ENCODE peak calls at places on chromosomes 11 and 22, in six cellular contexts. W is coronary artery; R is psoas muscle; Y is dorsolateral prefrontal cortex; E is Calu3; P is CD8-positive, alpha-beta T cell. D is an unnamed sample.

GRCh38 chr11:30533445-30533947 is 52.7 kb downstream of the MPPED2 start:
- DNase-seq in W (no peak), R (no peak), Y (no peak), E (no peak), P (no peak), D (no peak)

GRCh38 chr11:5380740-5381342 is 2.8 kb upstream of the OR51M1 start:
- DNase-seq in W (no peak), R (no peak), Y (peak), E (peak), P (no peak), D (peak)

GRCh38 chr11:130478204-130478701 is 29.8 kb downstream of the ADAMTS15 start:
- DNase-seq in W (peak), R (peak), Y (no peak), E (peak), P (no peak), D (peak)

GRCh38 chr22:49649166-49649565 is 178.5 kb downstream of the BRD1 start:
- DNase-seq in W (no peak), R (peak), Y (no peak), E (no peak), P (no peak), D (no peak)

GRCh38 chr11:70650075-70650909 is 252.0 kb downstream of the CTTN start:
- DNase-seq in W (no peak), R (peak), Y (no peak), E (peak), P (peak), D (peak)

GRCh38 chr11:2196970-2197770 is 25.6 kb upstream of the TH start:
- DNase-seq in W (no peak), R (peak), Y (peak), E (peak), P (peak), D (peak)

GRCh38 chr22:18063311-18063710 is 14.5 kb upstream of the PEX26 start:
- DNase-seq in W (no peak), R (no peak), Y (no peak), E (no peak), P (no peak), D (no peak)

GRCh38 chr11:17522655-17523054 is 21.6 kb downstream of the USH1C start:
- DNase-seq in W (no peak), R (no peak), Y (no peak), E (no peak), P (no peak), D (no peak)

GRCh38 chr11:123702137-123702536 is 39.3 kb downstream of the ZNF202 start:
- DNase-seq in W (no peak), R (no peak), Y (peak), E (no peak), P (no peak), D (no peak)

GRCh38 chr11:2771758-2772466 is 72.1 kb upstream of the KCNQ1OT1 start:
- DNase-seq in W (peak), R (no peak), Y (no peak), E (no peak), P (peak), D (no peak)

GRCh38 chr22:31901388-31902137 is 42.8 kb upstream of the YWHAH start:
- DNase-seq in W (no peak), R (no peak), Y (no peak), E (no peak), P (no peak), D (no peak)

GRCh38 chr22:29983296-29983917 is 96.9 kb upstream of the HORMAD2 start:
- DNase-seq in W (no peak), R (no peak), Y (no peak), E (no peak), P (no peak), D (no peak)

GRCh38 chr11:79400717-79401330 is 40.0 kb downstream of the TENM4 start:
- DNase-seq in W (no peak), R (peak), Y (no peak), E (peak), P (no peak), D (peak)

GRCh38 chr22:30485362-30485988 is 13.7 kb upstream of the SEC14L3 start:
- DNase-seq in W (no peak), R (peak), Y (peak), E (peak), P (peak), D (peak)

GRCh38 chr11:15967166-15967565 is 389.2 kb downstream of the SOX6 start:
- DNase-seq in W (no peak), R (no peak), Y (no peak), E (peak), P (no peak), D (no peak)

GRCh38 chr11:75697906-75698563 is 19.6 kb upstream of the MOGAT2 start:
- DNase-seq in W (no peak), R (no peak), Y (no peak), E (no peak), P (no peak), D (no peak)

GRCh38 chr11:108160970-108161566 is 39.7 kb downstream of the ACAT1 start:
- DNase-seq in W (no peak), R (no peak), Y (no peak), E (no peak), P (no peak), D (no peak)

GRCh38 chr11:119218141-119218878 is 12.2 kb downstream of the CBL start:
- DNase-seq in W (no peak), R (no peak), Y (no peak), E (no peak), P (no peak), D (peak)

DNA sequence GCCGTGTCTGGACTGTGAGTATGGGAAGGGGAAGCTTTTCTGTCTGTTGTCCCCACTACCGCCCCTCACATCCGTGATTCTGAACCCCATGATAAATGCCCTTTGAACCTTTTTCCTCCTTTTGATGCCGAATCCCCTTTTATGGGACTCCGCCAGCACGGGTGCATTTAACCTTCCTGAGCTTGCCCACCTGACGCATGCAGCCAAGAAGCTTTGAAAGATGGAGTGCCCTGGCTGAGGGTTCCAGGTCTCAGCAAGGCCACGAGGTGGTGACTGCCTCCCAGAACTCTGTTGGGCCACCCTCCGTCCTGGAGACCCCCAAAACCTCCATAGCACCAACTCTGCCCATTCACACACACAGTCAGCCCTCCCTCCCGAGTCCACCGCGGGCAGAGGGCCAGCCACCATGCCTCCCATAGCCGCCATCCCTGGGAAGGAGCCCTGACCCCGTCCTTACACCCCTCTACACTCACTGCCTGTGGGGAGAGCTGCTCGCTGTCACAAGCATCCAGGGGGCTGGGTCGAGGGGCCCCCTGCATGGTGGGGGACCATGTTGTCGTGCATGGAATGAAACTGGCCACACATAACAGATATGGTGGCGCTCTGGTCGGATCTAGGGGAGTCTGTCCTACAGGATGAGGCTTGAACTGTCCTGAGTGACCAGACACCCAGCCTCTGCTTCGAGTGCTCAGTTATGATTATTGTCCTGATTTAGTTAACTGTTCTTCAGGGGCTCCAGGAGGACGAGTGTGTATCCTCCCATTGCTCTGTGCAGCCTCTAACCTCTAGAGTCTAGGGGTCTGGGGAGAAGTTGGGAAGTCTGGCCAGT is 822 bp upstream of the COMT start:
- DNase-seq in W (no peak), R (no peak), Y (no peak), E (no peak), P (no peak), D (no peak)
- TF ChIP-seq CTCF in W (no peak), R (no peak), Y (no peak), E (no peak), P (no peak), D (no peak)

GRCh38 chr11:87391501-87391900 is 353.8 kb downstream of the TMEM135 start:
- DNase-seq in W (no peak), R (no peak), Y (no peak), E (no peak), P (no peak), D (no peak)
- TF ChIP-seq CTCF in W (no peak), R (no peak), Y (no peak), E (no peak), P (no peak), D (no peak)

GRCh38 chr22:35758394-35758793 is 40.7 kb downstream of the APOL5 start:
- DNase-seq in W (no peak), R (no peak), Y (no peak), E (no peak), P (no peak), D (no peak)

GRCh38 chr22:35756722-35757121 is 39.0 kb downstream of the APOL5 start:
- DNase-seq in W (no peak), R (no peak), Y (no peak), E (no peak), P (no peak), D (no peak)

GRCh38 chr22:35766654-35767580 is 49.2 kb downstream of the APOL5 start:
- DNase-seq in W (no peak), R (no peak), Y (no peak), E (no peak), P (no peak), D (no peak)

GRCh38 chr22:35761037-35761436 is 43.4 kb downstream of the APOL5 start:
- DNase-seq in W (no peak), R (no peak), Y (no peak), E (peak), P (no peak), D (no peak)
- TF ChIP-seq CTCF in W (no peak), R (peak), Y (peak), E (no peak), P (no peak), D (peak)

GRCh38 chr22:39530692-39531331 is 1.7 kb downstream of the RPS19BP1 start:
- DNase-seq in W (no peak), R (no peak), Y (no peak), E (peak), P (no peak), D (no peak)
- TF ChIP-seq CTCF in W (no peak), R (no peak), Y (no peak), E (peak), P (no peak), D (peak)

GRCh38 chr11:47848636-47849155 is 546 bp upstream of the NUP160 start:
- DNase-seq in W (peak), R (no peak), Y (no peak), E (no peak), P (no peak), D (no peak)
- TF ChIP-seq CTCF in W (no peak), R (no peak), Y (no peak), E (no peak), P (no peak), D (no peak)

GRCh38 chr22:48004936-48005335 is 1242.5 kb downstream of the TBC1D22A start:
- DNase-seq in W (no peak), R (no peak), Y (no peak), E (no peak), P (no peak), D (no peak)

GRCh38 chr22:48004038-48004437 is 1241.6 kb downstream of the TBC1D22A start:
- DNase-seq in W (no peak), R (no peak), Y (no peak), E (no peak), P (no peak), D (no peak)
- TF ChIP-seq CTCF in W (no peak), R (no peak), Y (no peak), E (no peak), P (no peak), D (no peak)

DNA sequence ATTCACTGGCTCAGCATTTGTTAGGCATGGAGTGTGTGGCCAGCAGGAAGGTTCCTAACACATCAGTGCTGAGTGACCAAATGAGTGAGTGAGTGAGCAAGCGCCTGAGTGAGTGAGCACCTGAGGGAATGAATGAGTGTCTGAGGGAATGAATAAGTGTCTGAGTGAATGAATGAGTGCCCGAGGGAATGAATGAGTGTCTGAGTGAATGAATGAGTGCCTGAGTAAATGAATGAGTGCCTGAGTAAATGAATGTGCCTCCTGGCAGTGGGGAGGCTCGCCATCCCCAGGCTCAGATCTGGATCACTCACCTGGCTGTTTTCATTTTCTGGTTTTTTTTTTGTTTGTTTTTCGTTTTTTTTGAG is 52.1 kb upstream of the TCF20 start:
- DNase-seq in W (no peak), R (no peak), Y (no peak), E (no peak), P (no peak), D (no peak)
- TF ChIP-seq CTCF in W (no peak), R (no peak), Y (no peak), E (no peak), P (no peak), D (no peak)

GRCh38 chr22:39185601-39186012 is 33.1 kb upstream of the CBX7 start:
- DNase-seq in W (peak), R (peak), Y (peak), E (no peak), P (no peak), D (no peak)
- TF ChIP-seq CTCF in W (no peak), R (peak), Y (peak), E (peak), P (no peak), D (peak)

DNA sequence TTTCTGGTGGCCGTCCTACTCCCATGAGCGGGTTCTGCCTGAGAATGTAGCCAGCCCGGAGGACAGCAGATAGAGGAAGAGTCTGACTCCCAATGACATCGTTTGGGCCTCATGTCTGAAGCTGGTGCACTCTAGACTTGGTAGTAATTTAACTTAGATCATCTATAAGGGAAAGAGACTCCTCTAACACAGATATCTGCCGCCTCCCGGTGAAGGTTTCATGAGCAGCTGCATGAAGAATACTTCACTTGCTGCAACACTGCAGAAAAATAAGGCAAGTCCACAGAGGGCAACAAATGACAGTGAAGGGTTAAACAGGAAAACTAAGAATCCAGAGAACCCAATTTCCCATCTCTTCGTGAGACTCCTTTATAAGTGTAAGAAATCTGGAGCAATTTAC is 5.9 kb upstream of the ARL2 start:
- DNase-seq in W (no peak), R (no peak), Y (no peak), E (no peak), P (no peak), D (no peak)
- TF ChIP-seq CTCF in W (no peak), R (no peak), Y (no peak), E (no peak), P (no peak), D (no peak)

D was measured in HFFc6.